ENCODE peak calls at places on chromosomes 12 and 14, in seven cellular contexts. O is A549, J is uterus, F is esophagus squamous epithelium, X is stomach, E is ovary, A is tibial nerve. D is an unnamed sample.

GRCh38 chr14:76958975-76959710 is 69.4 kb downstream of the IRF2BPL start:
- DNase-seq in O (no peak), J (peak; percentile 76), F (no peak), X (no peak), E (no peak), A (no peak), D (no peak)

GRCh38 chr12:16153273-16153672 is 124.2 kb downstream of the SLC15A5 start:
- DNase-seq in O (no peak), J (no peak), F (no peak), X (no peak), E (no peak), A (no peak), D (no peak)

GRCh38 chr12:8823565-8824300 is 1.3 kb downstream of the A2ML1 start:
- DNase-seq in O (no peak), J (peak; percentile 33), F (no peak), X (no peak), E (peak; percentile 46), A (no peak), D (peak; percentile 14)

GRCh38 chr14:37274652-37275051 is 76.9 kb downstream of the MIPOL1 start:
- DNase-seq in O (no peak), J (no peak), F (no peak), X (no peak), E (no peak), A (no peak), D (no peak)

GRCh38 chr14:36477266-36477665 is 42.8 kb downstream of the NKX2-1 start:
- DNase-seq in O (no peak), J (no peak), F (no peak), X (no peak), E (no peak), A (no peak), D (no peak)

GRCh38 chr14:38208825-38209562 is 1.3 kb downstream of the SSTR1 start:
- DNase-seq in O (no peak), J (no peak), F (no peak), X (peak; percentile 88), E (no peak), A (no peak), D (peak; percentile 86)

GRCh38 chr12:92164712-92165111 is 19.1 kb upstream of the BTG1 start:
- DNase-seq in O (no peak), J (no peak), F (no peak), X (no peak), E (no peak), A (no peak), D (no peak)

GRCh38 chr14:67999693-68000384 is 180.3 kb downstream of the RAD51B start:
- DNase-seq in O (peak; percentile 45), J (no peak), F (no peak), X (no peak), E (no peak), A (no peak), D (no peak)

GRCh38 chr14:97602438-97603117 is 805.4 kb downstream of the VRK1 start:
- DNase-seq in O (no peak), J (no peak), F (no peak), X (no peak), E (no peak), A (no peak), D (no peak)

GRCh38 chr14:80446356-80446755 is 235.1 kb upstream of the DIO2 start:
- DNase-seq in O (no peak), J (no peak), F (no peak), X (no peak), E (no peak), A (no peak), D (no peak)

GRCh38 chr12:92334552-92334951 is 188.9 kb upstream of the BTG1 start:
- DNase-seq in O (no peak), J (no peak), F (no peak), X (no peak), E (no peak), A (no peak), D (no peak)

GRCh38 chr14:103943673-103944072 is 1.3 kb upstream of the RD3L start:
- DNase-seq in O (no peak), J (no peak), F (no peak), X (no peak), E (no peak), A (no peak), D (no peak)

GRCh38 chr12:15356831-15357456 is 34.6 kb downstream of the PTPRO start:
- DNase-seq in O (no peak), J (no peak), F (no peak), X (no peak), E (no peak), A (no peak), D (no peak)

GRCh38 chr12:16600525-16600924 is 5.4 kb downstream of the LMO3 start:
- DNase-seq in O (no peak), J (no peak), F (no peak), X (no peak), E (no peak), A (no peak), D (no peak)

GRCh38 chr12:25950329-25951115 is 8.0 kb upstream of the RASSF8 start:
- DNase-seq in O (no peak), J (no peak), F (no peak), X (no peak), E (no peak), A (no peak), D (no peak)

GRCh38 chr12:53097207-53097563 is 282 bp upstream of the IGFBP6 start:
- DNase-seq in O (no peak), J (no peak), F (no peak), X (no peak), E (peak; percentile 75), A (no peak), D (no peak)

GRCh38 chr14:46048127-46048526 is 603.5 kb downstream of the RPL10L start:
- DNase-seq in O (no peak), J (no peak), F (no peak), X (peak; percentile 27), E (no peak), A (no peak), D (no peak)

GRCh38 chr12:96108321-96108720 is 72.9 kb upstream of the LTA4H start:
- DNase-seq in O (no peak), J (peak; percentile 57), F (no peak), X (no peak), E (no peak), A (no peak), D (peak; percentile 23)

GRCh38 chr14:73370561-73370960 is 87.8 kb downstream of the NUMB start:
- DNase-seq in O (no peak), J (no peak), F (no peak), X (no peak), E (no peak), A (no peak), D (no peak)

GRCh38 chr12:58288191-58288590 is 346.8 kb downstream of the ATP23 start:
- DNase-seq in O (no peak), J (no peak), F (no peak), X (no peak), E (no peak), A (no peak), D (no peak)

GRCh38 chr12:113196996-113197395 is 11.5 kb downstream of the RITA1 start:
- DNase-seq in O (peak; percentile 94), J (peak; percentile 78), F (no peak), X (peak; percentile 73), E (peak; percentile 75), A (peak; percentile 49), D (peak; percentile 84)

GRCh38 chr12:122891661-122892525 is 4.0 kb downstream of the VPS37B start:
- DNase-seq in O (no peak), J (no peak), F (no peak), X (no peak), E (no peak), A (no peak), D (no peak)

GRCh38 chr12:108313609-108314331 is 25.3 kb downstream of the CMKLR1 start:
- DNase-seq in O (no peak), J (no peak), F (no peak), X (no peak), E (no peak), A (no peak), D (no peak)

GRCh38 chr12:89192419-89192818 is 159.9 kb downstream of the DUSP6 start:
- DNase-seq in O (peak; percentile 54), J (no peak), F (no peak), X (no peak), E (no peak), A (no peak), D (no peak)

GRCh38 chr12:94172031-94172430 is 23.7 kb downstream of the PLXNC1 start:
- DNase-seq in O (no peak), J (no peak), F (no peak), X (no peak), E (no peak), A (no peak), D (no peak)

GRCh38 chr12:118360785-118361404 is 11.8 kb downstream of the TAOK3 start:
- DNase-seq in O (no peak), J (no peak), F (no peak), X (no peak), E (no peak), A (no peak), D (no peak)

GRCh38 chr14:73295198-73295796 is 58.0 kb downstream of the PAPLN start:
- DNase-seq in O (peak; percentile 43), J (no peak), F (no peak), X (no peak), E (no peak), A (no peak), D (peak; percentile 22)

GRCh38 chr12:100716949-100717732 is 77.4 kb upstream of the ANO4 start:
- DNase-seq in O (peak; percentile 28), J (no peak), F (no peak), X (no peak), E (peak; percentile 36), A (no peak), D (no peak)

GRCh38 chr12:105554223-105554678 is 223.8 kb downstream of the C12orf75 start:
- DNase-seq in O (no peak), J (no peak), F (no peak), X (no peak), E (no peak), A (no peak), D (no peak)

GRCh38 chr14:89673499-89674225 is 256.6 kb upstream of the FOXN3 start:
- DNase-seq in O (no peak), J (no peak), F (no peak), X (no peak), E (no peak), A (no peak), D (no peak)

GRCh38 chr12:124916370-124917134 is 2.1 kb upstream of the UBC start:
- DNase-seq in O (no peak), J (peak; percentile 88), F (no peak), X (peak; percentile 83), E (peak; percentile 43), A (peak; percentile 67), D (peak; percentile 72)
- TF ChIP-seq POLR2A in O (no peak), J (peak; percentile 57), F (no peak), X (no peak), E (no peak), A (peak; percentile 44), D (peak; percentile 5)

GRCh38 chr12:132833341-132833740 is 4.7 kb upstream of the GOLGA3 start:
- DNase-seq in O (no peak), J (no peak), F (no peak), X (no peak), E (no peak), A (no peak), D (no peak)
- H3K27ac ChIP-seq in O (no peak overlapping the region), J (no peak overlapping the region), F (no peak overlapping the region), X (no peak overlapping the region), E (no peak overlapping the region), A (no peak overlapping the region), D (no peak overlapping the region)

GRCh38 chr12:12720052-12720451 is 2.9 kb downstream of the CDKN1B start:
- DNase-seq in O (no peak), J (no peak), F (no peak), X (no peak), E (no peak), A (no peak), D (no peak)
- TF ChIP-seq POLR2A in O (no peak), J (no peak), F (no peak), X (no peak), E (no peak), A (no peak), D (no peak)

GRCh38 chr14:20412422-20412821 is 879 bp downstream of the TEP1 start:
- DNase-seq in O (no peak), J (no peak), F (no peak), X (no peak), E (no peak), A (no peak), D (no peak)
- H3K27ac ChIP-seq in O (peak overlapping the region; percentile 96), J (peak overlapping the region; percentile 97), F (peak overlapping the region; percentile 99), X (peak overlapping the region; percentile 99), E (peak overlapping the region; percentile 85), A (peak overlapping the region; percentile 98), D (no peak overlapping the region)

D was measured in body of pancreas.